ENCODE peak calls at places on chromosomes 5 and 9, in five cellular contexts. H, W, L, K and N are unnamed samples.

GRCh38 chr9:91419222-91420191 is 4.1 kb downstream of the NFIL3 start:
- DNase-seq in H (no peak), W (no peak), L (no peak), K (peak), N (peak)

GRCh38 chr9:73230257-73230656 is 78.6 kb downstream of the ANXA1 start:
- DNase-seq in H (no peak), W (no peak), L (no peak), K (no peak), N (no peak)

GRCh38 chr5:54120473-54120872 is 189.9 kb downstream of the ARL15 start:
- DNase-seq in H (no peak), W (no peak), L (no peak), K (no peak), N (no peak)

GRCh38 chr9:1871486-1872181 is 143.5 kb upstream of the SMARCA2 start:
- DNase-seq in H (peak), W (peak), L (peak), K (no peak), N (no peak)

GRCh38 chr9:86795047-86795437 is 152.3 kb downstream of the GAS1 start:
- DNase-seq in H (no peak), W (no peak), L (no peak), K (no peak), N (no peak)

GRCh38 chr5:149936044-149936699 is 8.4 kb downstream of the PDE6A start:
- DNase-seq in H (no peak), W (no peak), L (no peak), K (no peak), N (no peak)

GRCh38 chr9:36284226-36284625 is 26.0 kb upstream of the GNE start:
- DNase-seq in H (no peak), W (no peak), L (no peak), K (no peak), N (no peak)

GRCh38 chr5:159817262-159818029 is 98.8 kb upstream of the ADRA1B start:
- DNase-seq in H (no peak), W (no peak), L (no peak), K (no peak), N (peak)

GRCh38 chr5:150618588-150619281 is 21.7 kb upstream of the SYNPO start:
- DNase-seq in H (no peak), W (no peak), L (no peak), K (no peak), N (no peak)

GRCh38 chr9:15423328-15423985 is 781 bp downstream of the SNAPC3 start:
- DNase-seq in H (no peak), W (no peak), L (no peak), K (peak), N (peak)

GRCh38 chr5:98205691-98206461 is 567.6 kb upstream of the RGMB start:
- DNase-seq in H (no peak), W (no peak), L (no peak), K (no peak), N (no peak)

GRCh38 chr5:28903643-28904042 is 1865.3 kb upstream of the CDH9 start:
- DNase-seq in H (no peak), W (no peak), L (no peak), K (no peak), N (no peak)

GRCh38 chr9:103757062-103757461 is 337.0 kb upstream of the SMC2 start:
- DNase-seq in H (peak), W (peak), L (no peak), K (no peak), N (no peak)

GRCh38 chr9:123111977-123112869 is 78.8 kb downstream of the GPR21 start:
- DNase-seq in H (no peak), W (peak), L (no peak), K (no peak), N (no peak)

GRCh38 chr9:4298255-4299005 is 1.4 kb downstream of the GLIS3 start:
- DNase-seq in H (no peak), W (peak), L (no peak), K (peak), N (peak)

GRCh38 chr5:150523472-150524350 is 15.8 kb downstream of the NDST1 start:
- DNase-seq in H (no peak), W (peak), L (no peak), K (peak), N (peak)

GRCh38 chr9:69496803-69497450 is 171.9 kb downstream of the ENTREP1 start:
- DNase-seq in H (no peak), W (no peak), L (no peak), K (no peak), N (no peak)

GRCh38 chr5:36073595-36074216 is 7.0 kb upstream of the UGT3A2 start:
- DNase-seq in H (no peak), W (peak), L (peak), K (peak), N (no peak)

GRCh38 chr5:73796164-73797141 is 170.5 kb downstream of the ARHGEF28 start:
- DNase-seq in H (no peak), W (no peak), L (no peak), K (peak), N (peak)

GRCh38 chr5:32628049-32628803 is 42.9 kb downstream of the SUB1 start:
- DNase-seq in H (no peak), W (no peak), L (no peak), K (no peak), N (no peak)

GRCh38 chr9:129968690-129969485 is 74.1 kb downstream of the FNBP1 start:
- DNase-seq in H (no peak), W (no peak), L (no peak), K (peak), N (no peak)

GRCh38 chr5:78537821-78538220 is 110.8 kb downstream of the LHFPL2 start:
- DNase-seq in H (no peak), W (no peak), L (no peak), K (peak), N (peak)

GRCh38 chr5:174311531-174312269 is 266.2 kb downstream of the NSG2 start:
- DNase-seq in H (peak), W (peak), L (no peak), K (peak), N (peak)

GRCh38 chr5:113084402-113085083 is 107.9 kb downstream of the DCP2 start:
- DNase-seq in H (no peak), W (no peak), L (no peak), K (peak), N (no peak)

GRCh38 chr5:56449071-56449470 is 215.9 kb upstream of the ANKRD55 start:
- DNase-seq in H (no peak), W (no peak), L (no peak), K (no peak), N (no peak)

GRCh38 chr5:102865171-102865509 is 110.0 kb downstream of the PAM start:
- DNase-seq in H (peak), W (no peak), L (no peak), K (no peak), N (peak)

GRCh38 chr5:40165789-40166728 is 513.7 kb upstream of the PTGER4 start:
- DNase-seq in H (no peak), W (peak), L (no peak), K (no peak), N (no peak)

GRCh38 chr5:170791325-170791954 is 7.9 kb downstream of the GABRP start:
- DNase-seq in H (peak), W (peak), L (no peak), K (peak), N (peak)

GRCh38 chr9:69397384-69398214 is 72.6 kb downstream of the ENTREP1 start:
- DNase-seq in H (no peak), W (no peak), L (no peak), K (no peak), N (no peak)

GRCh38 chr5:174533771-174534221 is 190.6 kb upstream of the MSX2 start:
- DNase-seq in H (no peak), W (no peak), L (no peak), K (peak), N (peak)

GRCh38 chr9:126984969-126985368 is 70.4 kb downstream of the RALGPS1 start:
- DNase-seq in H (no peak), W (no peak), L (no peak), K (peak), N (no peak)

GRCh38 chr5:176719113-176719814 is 72.0 kb downstream of the TSPAN17 start:
- DNase-seq in H (no peak), W (no peak), L (no peak), K (no peak), N (no peak)

GRCh38 chr5:9784231-9784630 is 154.1 kb upstream of the TAS2R1 start:
- DNase-seq in H (no peak), W (no peak), L (no peak), K (no peak), N (no peak)

GRCh38 chr5:75837258-75837841 is 120.1 kb upstream of the POC5 start:
- DNase-seq in H (no peak), W (no peak), L (no peak), K (no peak), N (no peak)

GRCh38 chr5:178106556-178107239 is 6.6 kb upstream of the N4BP3 start:
- DNase-seq in H (no peak), W (no peak), L (no peak), K (no peak), N (no peak)

GRCh38 chr5:78345485-78345884 is 14.9 kb upstream of the SCAMP1 start:
- DNase-seq in H (no peak), W (no peak), L (no peak), K (peak), N (no peak)

GRCh38 chr5:126219616-126220015 is 203.6 kb upstream of the GRAMD2B start:
- DNase-seq in H (no peak), W (no peak), L (no peak), K (no peak), N (no peak)
- H4K8ac ChIP-seq in H (no peak), W (no peak), L (no peak), K (no peak), N (no peak)

GRCh38 chr5:2147504-2148311 is 265.0 kb upstream of the IRX4 start:
- DNase-seq in H (no peak), W (peak), L (no peak), K (no peak), N (no peak)

GRCh38 chr5:2153350-2153749 is 270.6 kb upstream of the IRX4 start:
- DNase-seq in H (no peak), W (no peak), L (no peak), K (no peak), N (no peak)

GRCh38 chr5:2143646-2144386 is 261.1 kb upstream of the IRX4 start:
- DNase-seq in H (no peak), W (peak), L (no peak), K (no peak), N (no peak)

GRCh38 chr5:2149196-2149541 is 266.4 kb upstream of the IRX4 start:
- DNase-seq in H (peak), W (peak), L (peak), K (peak), N (no peak)

GRCh38 chr5:2148312-2149195 is 265.8 kb upstream of the IRX4 start:
- DNase-seq in H (no peak), W (peak), L (no peak), K (no peak), N (no peak)
- H2AFZ ChIP-seq in H (peak), W (no peak), L (no peak), K (no peak), N (no peak)

DNA sequence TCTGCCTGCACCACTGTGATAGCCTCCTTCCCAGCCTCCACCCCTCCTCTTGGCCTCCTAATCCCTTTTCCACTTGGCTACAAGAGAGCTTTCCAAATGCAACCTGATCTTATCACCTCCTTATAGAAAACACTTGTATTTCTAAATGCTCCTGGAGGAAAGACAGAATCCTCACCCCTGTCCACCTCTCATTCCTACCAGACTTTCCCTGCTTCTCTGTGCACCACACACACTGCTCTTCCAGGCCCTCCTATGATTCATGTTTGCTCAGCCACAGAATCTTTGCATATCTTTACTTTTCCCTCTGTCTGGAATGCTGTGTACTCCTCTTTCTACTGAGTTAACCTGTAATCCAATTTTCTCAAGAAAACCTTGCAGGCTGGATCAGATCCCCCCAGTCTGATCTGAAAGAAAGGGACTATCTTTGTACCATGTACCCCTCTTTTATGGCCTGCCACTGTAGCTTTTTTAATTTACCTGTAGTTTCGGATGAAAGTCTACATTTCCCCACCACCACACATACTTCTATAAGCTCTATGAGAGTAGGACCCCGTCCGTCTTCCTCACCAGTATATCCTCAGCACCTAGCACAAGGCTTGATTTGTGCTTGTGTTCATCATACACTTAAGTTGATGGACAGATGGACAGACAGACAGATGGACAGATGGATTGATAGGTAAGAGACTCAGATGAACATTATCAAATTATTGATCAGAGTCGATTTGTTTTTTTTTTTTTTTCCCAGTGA is 95.3 kb downstream of the GALNT10 start:
- DNase-seq in H (no peak), W (no peak), L (no peak), K (peak), N (peak)
- H2BK12ac ChIP-seq in H (no peak), W (no peak), L (no peak), K (no peak), N (peak)

GRCh38 chr9:128091144-128091543 is 23.1 kb downstream of the SLC25A25 start:
- DNase-seq in H (no peak), W (peak), L (peak), K (no peak), N (no peak)

GRCh38 chr9:128094166-128094949 is 26.3 kb downstream of the SLC25A25 start:
- DNase-seq in H (peak), W (peak), L (no peak), K (peak), N (peak)

GRCh38 chr9:128092199-128092977 is 24.4 kb downstream of the SLC25A25 start:
- DNase-seq in H (no peak), W (no peak), L (no peak), K (no peak), N (no peak)

GRCh38 chr9:128093016-128093415 is 25.0 kb downstream of the SLC25A25 start:
- DNase-seq in H (no peak), W (no peak), L (no peak), K (no peak), N (no peak)

DNA sequence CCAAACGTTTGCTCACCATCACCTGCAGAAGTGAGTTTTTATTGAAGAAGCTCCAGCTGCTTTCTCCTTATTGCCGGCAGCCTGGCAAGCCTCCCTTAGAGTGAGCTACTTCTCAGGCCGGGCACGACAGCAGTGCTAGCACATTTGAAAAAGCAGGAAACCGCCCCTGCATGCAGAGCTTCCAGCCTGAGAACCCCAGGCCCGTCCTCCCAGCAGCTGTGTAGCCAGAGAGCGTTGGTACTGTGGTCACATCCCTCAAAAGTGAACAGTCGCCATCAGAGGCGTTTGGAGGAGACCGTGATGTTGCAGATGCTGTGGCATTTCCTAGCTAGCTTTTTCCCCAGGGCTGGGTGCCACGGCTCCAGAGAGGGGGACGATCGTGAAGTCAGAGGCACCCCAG is 23.5 kb downstream of the SLC25A25 start:
- DNase-seq in H (no peak), W (no peak), L (no peak), K (no peak), N (no peak)
- H4K8ac ChIP-seq in H (no peak), W (no peak), L (peak), K (no peak), N (no peak)

DNA sequence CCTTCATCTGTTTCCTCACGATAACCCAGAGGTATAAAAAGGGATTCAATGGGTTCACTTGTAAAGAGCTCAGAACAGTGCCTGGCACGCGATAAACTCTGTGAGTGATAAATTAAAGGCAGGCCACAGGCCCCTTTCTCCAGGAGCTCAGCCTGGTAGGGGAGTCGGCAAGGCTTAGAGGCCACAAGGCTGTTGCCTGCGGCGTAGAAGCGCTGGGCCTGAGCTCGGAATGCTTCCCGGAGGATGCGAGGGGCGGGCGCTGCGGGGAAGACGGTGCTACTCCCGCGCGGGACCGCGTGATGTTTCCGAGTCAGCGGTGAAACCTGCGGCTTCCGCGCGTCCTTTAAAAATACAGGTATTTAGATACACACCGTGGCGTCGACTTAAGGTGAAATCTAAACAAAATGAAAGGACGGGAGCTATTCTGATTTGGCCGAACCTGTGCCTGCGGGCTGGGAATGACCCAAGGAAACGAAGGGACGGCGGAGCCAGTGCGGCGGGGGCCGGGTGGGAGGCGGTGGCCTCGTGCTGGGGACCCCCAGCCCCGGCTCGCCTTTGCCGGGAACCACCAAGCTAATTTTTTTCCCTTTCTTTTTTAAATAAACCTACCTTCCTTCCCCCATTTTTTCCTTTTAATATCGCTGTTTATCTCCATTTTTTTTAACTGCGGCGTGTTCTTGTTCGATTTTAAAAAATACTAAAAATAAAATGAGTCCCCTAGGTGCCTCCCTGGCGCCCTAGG is 6.2 kb downstream of the NKX2-5 start:
- DNase-seq in H (no peak), W (peak), L (no peak), K (peak), N (peak)
- H2AFZ ChIP-seq in H (no peak), W (no peak), L (no peak), K (no peak), N (no peak)

GRCh38 chr5:65186646-65187227 is 295.0 kb downstream of the ADAMTS6 start:
- DNase-seq in H (no peak), W (no peak), L (no peak), K (no peak), N (no peak)
- H2BK12ac ChIP-seq in H (no peak), W (no peak), L (no peak), K (no peak), N (no peak)

GRCh38 chr5:148910686-148911361 is 84.4 kb downstream of the ADRB2 start:
- DNase-seq in H (no peak), W (no peak), L (no peak), K (peak), N (peak)

GRCh38 chr5:148910216-148910615 is 83.8 kb downstream of the ADRB2 start:
- DNase-seq in H (no peak), W (no peak), L (no peak), K (no peak), N (no peak)

GRCh38 chr5:148912146-148912545 is 85.7 kb downstream of the ADRB2 start:
- DNase-seq in H (no peak), W (no peak), L (no peak), K (peak), N (no peak)

GRCh38 chr5:148912714-148913398 is 86.4 kb downstream of the ADRB2 start:
- DNase-seq in H (peak), W (peak), L (peak), K (peak), N (peak)

DNA sequence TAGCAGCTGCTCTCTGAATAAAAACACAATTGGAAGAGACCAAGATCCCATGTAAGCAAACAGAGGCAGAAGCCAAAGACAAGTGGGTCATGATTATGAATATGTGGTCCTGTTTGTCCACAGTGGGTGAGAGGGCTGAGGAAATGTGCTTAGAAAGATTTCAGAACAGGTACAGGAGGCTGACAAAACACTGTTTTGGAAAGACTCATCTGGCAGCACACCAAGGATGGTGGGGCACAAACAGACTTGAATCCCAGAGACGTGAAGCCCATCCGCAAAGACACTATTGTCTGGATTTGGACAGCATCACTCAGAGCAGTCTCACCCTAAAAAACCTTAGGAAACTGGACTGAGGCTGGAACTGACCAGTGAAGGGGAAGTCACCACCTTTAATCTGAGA is 85.0 kb downstream of the ADRB2 start:
- DNase-seq in H (no peak), W (no peak), L (no peak), K (no peak), N (no peak)
- H4K8ac ChIP-seq in H (no peak), W (no peak), L (no peak), K (no peak), N (no peak)

DNA sequence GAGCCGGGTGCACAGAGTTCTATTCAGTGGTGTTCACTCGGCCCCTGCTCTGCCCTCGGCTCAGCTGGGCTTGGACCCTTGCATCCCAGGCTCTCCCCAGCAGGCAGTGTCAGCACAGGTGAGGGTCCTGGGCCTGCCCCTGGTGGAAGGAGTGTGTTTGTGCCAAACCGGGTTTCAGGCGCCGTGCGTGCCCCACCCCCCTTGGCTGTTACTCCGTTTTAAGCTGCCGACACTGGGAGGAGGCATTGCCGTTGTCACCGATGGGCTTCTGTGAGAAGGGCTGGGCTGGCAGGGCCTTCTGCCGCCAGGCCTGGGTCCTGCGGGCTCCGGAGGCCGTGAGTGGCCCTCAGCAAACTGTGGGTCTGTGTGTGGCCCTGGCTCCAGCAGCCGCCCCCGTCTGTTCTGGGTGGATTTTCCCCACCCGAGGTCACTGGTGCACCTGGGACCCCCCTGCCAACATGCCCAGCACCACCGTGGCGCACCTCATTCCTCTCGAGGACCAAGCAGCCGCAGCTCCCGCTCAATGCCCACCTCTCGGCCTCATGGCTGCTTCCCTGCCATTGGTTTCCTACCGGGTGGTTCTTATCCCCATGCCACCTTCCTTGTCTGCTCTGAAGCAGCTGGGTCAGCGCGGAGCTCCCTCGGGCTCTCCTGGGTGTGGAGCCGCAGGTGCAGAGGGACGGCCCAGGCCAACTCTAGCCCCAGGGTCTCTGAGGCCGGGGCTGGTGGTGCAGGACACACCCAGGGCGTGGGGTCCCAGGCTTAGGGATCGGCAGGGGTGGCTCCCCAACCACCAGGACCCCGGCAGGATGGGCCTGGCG is 44.3 kb upstream of the EXOC3 start:
- DNase-seq in H (no peak), W (peak), L (no peak), K (no peak), N (no peak)
- H2AFZ ChIP-seq in H (no peak), W (no peak), L (no peak), K (no peak), N (no peak)